ENCODE peak calls at places on chromosomes 1 and 21, in eight cellular contexts. X, H, Z, O, I, U, V and N are unnamed samples.

GRCh38 chr1:85295006-85295431 is 18.6 kb upstream of the BCL10 start:
- DNase-seq in X (no peak), H (no peak), Z (no peak), O (no peak), I (no peak), U (peak; percentile 80), V (no peak), N (no peak)

GRCh38 chr1:52635321-52636089 is 2.5 kb downstream of the SHISAL2A start:
- DNase-seq in X (no peak), H (no peak), Z (no peak), O (peak; percentile 45), I (no peak), U (no peak), V (no peak), N (no peak)

GRCh38 chr1:185853739-185854138 is 119.5 kb downstream of the HMCN1 start:
- DNase-seq in X (no peak), H (no peak), Z (no peak), O (no peak), I (no peak), U (peak; percentile 86), V (no peak), N (no peak)

GRCh38 chr1:243708210-243708609 is 141.8 kb downstream of the AKT3 start:
- DNase-seq in X (no peak), H (no peak), Z (no peak), O (no peak), I (no peak), U (no peak), V (no peak), N (no peak)

GRCh38 chr1:99737016-99737415 is 29.4 kb downstream of the FRRS1 start:
- DNase-seq in X (no peak), H (peak; percentile 46), Z (no peak), O (peak; percentile 37), I (peak; percentile 26), U (peak; percentile 53), V (peak; percentile 28), N (no peak)

GRCh38 chr1:117048431-117049133 is 11.5 kb upstream of the TTF2 start:
- DNase-seq in X (peak; percentile 78), H (no peak), Z (peak; percentile 53), O (no peak), I (no peak), U (no peak), V (no peak), N (no peak)

GRCh38 chr1:55211909-55212308 is 3.3 kb downstream of the USP24 start:
- DNase-seq in X (no peak), H (no peak), Z (no peak), O (no peak), I (no peak), U (no peak), V (no peak), N (no peak)

GRCh38 chr1:85297538-85297854 is 21.1 kb upstream of the BCL10 start:
- DNase-seq in X (no peak), H (no peak), Z (no peak), O (no peak), I (no peak), U (no peak), V (no peak), N (no peak)

GRCh38 chr1:56566040-56566774 is 13.2 kb downstream of the PLPP3 start:
- DNase-seq in X (no peak), H (no peak), Z (no peak), O (no peak), I (no peak), U (no peak), V (no peak), N (no peak)

GRCh38 chr1:165153182-165153581 is 203.3 kb downstream of the LMX1A start:
- DNase-seq in X (no peak), H (no peak), Z (no peak), O (no peak), I (no peak), U (no peak), V (no peak), N (no peak)

GRCh38 chr21:26070822-26071425 is 99.6 kb downstream of the APP start:
- DNase-seq in X (no peak), H (peak; percentile 38), Z (peak; percentile 64), O (peak; percentile 40), I (peak; percentile 35), U (peak; percentile 47), V (peak; percentile 52), N (no peak)

GRCh38 chr21:14215971-14216621 is at the start of gene RBM11:
- DNase-seq in X (peak; percentile 92), H (peak; percentile 29), Z (peak; percentile 86), O (peak; percentile 78), I (peak; percentile 84), U (no peak), V (peak; percentile 75), N (no peak)

DNA sequence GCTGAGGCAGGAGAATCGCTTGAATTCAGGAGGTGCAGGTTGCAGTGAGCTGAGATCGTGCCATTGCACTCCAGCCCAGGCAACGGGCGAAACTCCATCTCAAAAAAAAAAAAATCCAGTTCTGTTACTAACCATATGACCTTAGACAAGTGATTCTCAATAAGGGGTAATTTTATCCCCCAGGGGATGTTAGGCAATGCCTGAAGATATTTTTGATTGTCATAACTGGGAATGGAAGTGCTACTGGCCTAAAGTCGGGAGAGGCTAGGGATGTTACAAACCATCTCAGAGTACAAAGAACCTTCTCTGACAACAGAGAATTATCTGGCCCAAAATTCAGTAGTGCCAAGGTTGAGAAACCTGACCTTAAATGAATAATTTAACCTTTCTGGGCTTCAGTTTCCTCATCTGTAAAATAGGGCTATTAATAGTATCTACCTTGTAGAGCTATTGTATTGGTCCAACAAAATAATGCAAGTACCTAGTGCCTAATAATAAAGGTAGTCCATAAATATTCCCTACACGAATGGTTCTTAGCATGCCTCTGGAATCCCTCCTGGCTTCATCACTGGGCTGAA is 5.8 kb upstream of the LMNA start:
- DNase-seq in X (no peak), H (no peak), Z (no peak), O (no peak), I (no peak), U (no peak), V (no peak), N (no peak)
- H3K27ac ChIP-seq in X (no peak overlapping the region), H (peak overlapping the region; percentile 25), Z (no peak overlapping the region), O (no peak overlapping the region), I (peak overlapping the region; percentile 97), U (no peak overlapping the region), V (peak overlapping the region; percentile 99), N (peak overlapping the region; percentile 90)

DNA sequence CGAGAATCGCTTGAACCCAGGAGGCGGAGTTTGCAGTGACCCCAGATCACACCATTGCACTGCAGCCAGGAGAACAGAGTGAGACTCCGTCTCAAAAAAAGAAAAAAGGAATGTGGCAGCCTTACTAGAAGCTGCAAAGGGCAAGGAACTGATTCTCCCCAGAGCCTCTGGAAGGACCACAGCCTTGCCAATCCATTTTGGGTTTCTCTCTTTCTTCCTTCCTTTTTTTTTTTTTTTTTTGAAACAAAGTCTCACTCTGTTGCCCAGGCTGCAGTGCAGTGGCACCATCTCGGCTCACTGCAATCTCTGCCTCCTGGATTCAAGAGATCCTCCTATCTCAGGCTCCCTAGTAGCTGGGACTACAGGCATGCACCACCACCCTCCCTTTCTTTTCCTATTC is 9.9 kb upstream of the IFNGR2 start:
- DNase-seq in X (no peak), H (no peak), Z (no peak), O (no peak), I (no peak), U (no peak), V (no peak), N (no peak)
- H3K4me1 ChIP-seq in X (no peaks in the 10 kb centered on the region), H (peaks cover 81% of the 10 kb centered on the region), Z (peaks cover 23% of the 10 kb centered on the region), O (no peaks in the 10 kb centered on the region), I (no peaks in the 10 kb centered on the region), U (peaks cover 17% of the 10 kb centered on the region), V (no peaks in the 10 kb centered on the region), N (peaks cover 43% of the 10 kb centered on the region)

DNA sequence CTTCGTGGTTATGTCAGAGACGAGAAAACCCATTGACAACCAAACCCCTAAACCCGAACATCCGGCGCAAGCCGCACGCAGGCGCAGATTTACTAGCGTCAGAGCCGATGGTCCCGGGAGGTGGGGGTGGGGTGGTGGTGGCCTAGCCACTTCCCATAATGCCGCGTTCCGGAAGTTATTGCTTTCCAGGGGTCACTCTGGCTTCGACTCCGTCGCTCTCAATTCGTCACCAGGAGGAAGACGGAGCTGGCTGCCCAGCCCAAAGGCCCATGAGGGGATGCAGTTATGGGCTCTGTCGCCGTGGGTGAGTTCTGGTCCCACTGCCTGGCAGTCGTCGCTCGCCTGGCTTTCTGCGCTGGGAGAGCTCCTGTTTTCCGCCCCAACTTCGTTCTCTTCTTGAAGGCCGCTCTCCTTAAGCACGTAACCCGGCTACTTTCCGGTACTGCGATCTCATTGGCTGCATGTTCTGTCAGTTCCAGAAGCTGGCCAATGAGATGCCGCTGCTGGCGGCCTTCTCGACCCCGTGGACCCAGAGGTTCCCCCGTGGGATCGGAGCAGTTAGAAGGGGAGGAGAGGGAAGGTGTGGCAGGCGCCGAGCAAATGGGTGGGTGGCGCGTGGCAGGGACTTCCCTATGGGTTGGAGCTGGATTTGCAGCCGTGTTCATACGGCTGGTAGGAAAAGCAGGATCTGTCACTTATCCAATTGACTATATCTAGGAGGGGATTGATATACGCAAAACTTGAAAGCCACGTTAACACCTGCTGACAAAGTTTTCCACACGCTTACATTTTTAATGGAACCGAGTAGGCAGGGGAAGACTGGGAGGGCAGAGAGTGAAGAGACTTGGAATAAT is at the start of gene USP16:
- DNase-seq in X (peak; percentile 96), H (peak; percentile 98), Z (peak; percentile 93), O (peak; percentile 97), I (peak; percentile 97), U (peak; percentile 100), V (peak; percentile 95), N (peak; percentile 99)
- TF ChIP-seq CTCF in X (peak; percentile 42), H (no peak), Z (peak; percentile 22), O (peak; percentile 24), I (no peak), U (no peak), V (no peak), N (peak; percentile 26)

GRCh38 chr1:89065077-89065868 is at the start of gene GBP1:
- DNase-seq in X (no peak), H (peak; percentile 57), Z (no peak), O (no peak), I (no peak), U (peak; percentile 85), V (peak; percentile 66), N (no peak)
- H3K27ac ChIP-seq in X (peak within 1 kb of the TSS; percentile 69), H (peak within 1 kb of the TSS; percentile 89), Z (peak within 1 kb of the TSS; percentile 85), O (peak within 1 kb of the TSS; percentile 85), I (peak within 1 kb of the TSS; percentile 87), U (peak within 1 kb of the TSS; percentile 44), V (peak within 1 kb of the TSS; percentile 98), N (peak within 1 kb of the TSS; percentile 86)